ENCODE peak calls at places on chromosomes 11 and 22, in five cellular contexts. Y is NCI-H446, K is HuH-7.5, Q is left ventricle myocardium superior, P is AG10803. E is an unnamed sample.

GRCh38 chr11:64868904-64869570 is 9.4 kb downstream of the EHD1 start:
- DNase-seq in Y (peak; percentile 78), K (no peak), Q (peak; percentile 45), P (peak; percentile 83), E (peak; percentile 81)

GRCh38 chr11:124823512-124824376 is 23.5 kb upstream of the MSANTD2 start:
- DNase-seq in Y (no peak), K (no peak), Q (no peak), P (no peak), E (no peak)

GRCh38 chr11:115462004-115462541 is 42.1 kb downstream of the CADM1 start:
- DNase-seq in Y (no peak), K (no peak), Q (peak; percentile 44), P (no peak), E (no peak)

GRCh38 chr11:77038029-77038824 is 4.0 kb downstream of the B3GNT6 start:
- DNase-seq in Y (no peak), K (no peak), Q (no peak), P (no peak), E (peak; percentile 11)

GRCh38 chr11:44949160-44950035 is 1.3 kb downstream of the TP53I11 start:
- DNase-seq in Y (peak; percentile 54), K (peak; percentile 42), Q (peak; percentile 66), P (peak; percentile 30), E (peak; percentile 47)

GRCh38 chr11:43937434-43938411 is 4.7 kb upstream of the C11orf96 start:
- DNase-seq in Y (no peak), K (no peak), Q (no peak), P (peak; percentile 81), E (peak; percentile 80)

GRCh38 chr22:49300951-49301397 is 526.7 kb downstream of the BRD1 start:
- DNase-seq in Y (no peak), K (no peak), Q (no peak), P (no peak), E (no peak)

GRCh38 chr11:91776660-91777059 is 448.0 kb upstream of the FAT3 start:
- DNase-seq in Y (peak; percentile 83), K (no peak), Q (peak; percentile 33), P (no peak), E (no peak)

GRCh38 chr11:128593281-128593680 is 5.9 kb upstream of the ETS1 start:
- DNase-seq in Y (no peak), K (no peak), Q (no peak), P (peak; percentile 77), E (peak; percentile 92)